ENCODE peak calls at places on chromosomes 16 and 17, in nine cellular contexts. One of them, this sample, is unnamed.

GRCh38 chr16:11208916-11209665 is 46.9 kb downstream of the SOCS1 start:
- DNase-seq in trophoblast cell: peak
- DNase-seq in NCI-H1436: no peak
- DNase-seq in HEK293T: no peak
- DNase-seq in uterus: no peak
- DNase-seq in small intestine: no peak
- DNase-seq in activated naive CD8-positive, alpha-beta T cell treated with anti-CD3 and anti-CD28 coated beads for 36 hours: no peak
- DNase-seq in brain pericyte: no peak
- DNase-seq in RPMI7951: no peak
- DNase-seq in this sample: no peak

GRCh38 chr17:31511583-31511982 is 120.1 kb downstream of the RAB11FIP4 start:
- DNase-seq in trophoblast cell: no peak
- DNase-seq in brain pericyte: no peak
- DNase-seq in NCI-H1436: no peak
- DNase-seq in uterus: no peak
- DNase-seq in activated naive CD8-positive, alpha-beta T cell treated with anti-CD3 and anti-CD28 coated beads for 36 hours: no peak
- DNase-seq in small intestine: no peak
- DNase-seq in HEK293T: no peak
- DNase-seq in RPMI7951: no peak
- DNase-seq in this sample: no peak

GRCh38 chr17:9671559-9671958 is 26.2 kb downstream of the USP43 start:
- DNase-seq in activated naive CD8-positive, alpha-beta T cell treated with anti-CD3 and anti-CD28 coated beads for 36 hours: no peak
- DNase-seq in NCI-H1436: peak
- DNase-seq in brain pericyte: no peak
- DNase-seq in small intestine: no peak
- DNase-seq in HEK293T: no peak
- DNase-seq in trophoblast cell: peak
- DNase-seq in RPMI7951: no peak
- DNase-seq in uterus: no peak
- DNase-seq in this sample: no peak

GRCh38 chr17:537133-537532 is 177.5 kb downstream of the VPS53 start:
- DNase-seq in activated naive CD8-positive, alpha-beta T cell treated with anti-CD3 and anti-CD28 coated beads for 36 hours: no peak
- DNase-seq in RPMI7951: no peak
- DNase-seq in HEK293T: no peak
- DNase-seq in small intestine: no peak
- DNase-seq in uterus: no peak
- DNase-seq in trophoblast cell: no peak
- DNase-seq in NCI-H1436: no peak
- DNase-seq in brain pericyte: no peak
- DNase-seq in this sample: no peak

GRCh38 chr17:47696717-47697642 is 3.0 kb downstream of the TBKBP1 start:
- DNase-seq in activated naive CD8-positive, alpha-beta T cell treated with anti-CD3 and anti-CD28 coated beads for 36 hours: no peak
- DNase-seq in small intestine: no peak
- DNase-seq in HEK293T: no peak
- DNase-seq in RPMI7951: no peak
- DNase-seq in uterus: peak
- DNase-seq in trophoblast cell: no peak
- DNase-seq in brain pericyte: no peak
- DNase-seq in NCI-H1436: no peak
- DNase-seq in this sample: no peak

GRCh38 chr16:23699100-23699499 is 13.9 kb downstream of the ERN2 start:
- DNase-seq in uterus: no peak
- DNase-seq in small intestine: peak
- DNase-seq in trophoblast cell: no peak
- DNase-seq in activated naive CD8-positive, alpha-beta T cell treated with anti-CD3 and anti-CD28 coated beads for 36 hours: no peak
- DNase-seq in HEK293T: no peak
- DNase-seq in brain pericyte: no peak
- DNase-seq in NCI-H1436: no peak
- DNase-seq in RPMI7951: no peak
- DNase-seq in this sample: no peak

GRCh38 chr16:13070268-13070667 is 168.9 kb downstream of the SHISA9 start:
- DNase-seq in RPMI7951: no peak
- DNase-seq in activated naive CD8-positive, alpha-beta T cell treated with anti-CD3 and anti-CD28 coated beads for 36 hours: no peak
- DNase-seq in HEK293T: no peak
- DNase-seq in brain pericyte: no peak
- DNase-seq in trophoblast cell: no peak
- DNase-seq in uterus: no peak
- DNase-seq in NCI-H1436: peak
- DNase-seq in small intestine: no peak
- DNase-seq in this sample: peak

GRCh38 chr16:67935096-67935401 is 1.6 kb downstream of the PSMB10 start:
- DNase-seq in activated naive CD8-positive, alpha-beta T cell treated with anti-CD3 and anti-CD28 coated beads for 36 hours: no peak
- DNase-seq in RPMI7951: no peak
- DNase-seq in trophoblast cell: no peak
- DNase-seq in uterus: no peak
- DNase-seq in HEK293T: no peak
- DNase-seq in small intestine: no peak
- DNase-seq in NCI-H1436: no peak
- DNase-seq in brain pericyte: no peak
- DNase-seq in this sample: no peak

GRCh38 chr17:69820881-69821473 is 254.0 kb upstream of the KCNJ16 start:
- DNase-seq in HEK293T: no peak
- DNase-seq in uterus: no peak
- DNase-seq in brain pericyte: no peak
- DNase-seq in activated naive CD8-positive, alpha-beta T cell treated with anti-CD3 and anti-CD28 coated beads for 36 hours: no peak
- DNase-seq in RPMI7951: no peak
- DNase-seq in trophoblast cell: no peak
- DNase-seq in NCI-H1436: no peak
- DNase-seq in small intestine: no peak
- DNase-seq in this sample: no peak

GRCh38 chr17:45296003-45296832 is 20.6 kb downstream of the MAP3K14 start:
- DNase-seq in brain pericyte: no peak
- DNase-seq in RPMI7951: peak
- DNase-seq in uterus: no peak
- DNase-seq in HEK293T: no peak
- DNase-seq in NCI-H1436: no peak
- DNase-seq in small intestine: no peak
- DNase-seq in activated naive CD8-positive, alpha-beta T cell treated with anti-CD3 and anti-CD28 coated beads for 36 hours: no peak
- DNase-seq in trophoblast cell: no peak
- DNase-seq in this sample: no peak

GRCh38 chr17:58476812-58477211 is 11.4 kb downstream of the HSF5 start:
- DNase-seq in brain pericyte: no peak
- DNase-seq in trophoblast cell: no peak
- DNase-seq in uterus: no peak
- DNase-seq in activated naive CD8-positive, alpha-beta T cell treated with anti-CD3 and anti-CD28 coated beads for 36 hours: no peak
- DNase-seq in HEK293T: no peak
- DNase-seq in small intestine: no peak
- DNase-seq in NCI-H1436: no peak
- DNase-seq in RPMI7951: no peak
- DNase-seq in this sample: no peak

GRCh38 chr17:64109400-64109799 is 20.5 kb downstream of the ERN1 start:
- DNase-seq in uterus: no peak
- DNase-seq in NCI-H1436: no peak
- DNase-seq in activated naive CD8-positive, alpha-beta T cell treated with anti-CD3 and anti-CD28 coated beads for 36 hours: no peak
- DNase-seq in HEK293T: no peak
- DNase-seq in small intestine: no peak
- DNase-seq in RPMI7951: no peak
- DNase-seq in brain pericyte: no peak
- DNase-seq in trophoblast cell: peak
- DNase-seq in this sample: no peak

GRCh38 chr16:84109598-84110325 is 7.0 kb downstream of the MBTPS1 start:
- DNase-seq in NCI-H1436: no peak
- DNase-seq in RPMI7951: no peak
- DNase-seq in activated naive CD8-positive, alpha-beta T cell treated with anti-CD3 and anti-CD28 coated beads for 36 hours: no peak
- DNase-seq in trophoblast cell: no peak
- DNase-seq in HEK293T: no peak
- DNase-seq in small intestine: no peak
- DNase-seq in uterus: no peak
- DNase-seq in brain pericyte: no peak
- DNase-seq in this sample: no peak

GRCh38 chr17:1787301-1787902 is 25.5 kb downstream of the SERPINF1 start:
- DNase-seq in brain pericyte: peak
- DNase-seq in NCI-H1436: no peak
- DNase-seq in trophoblast cell: peak
- DNase-seq in RPMI7951: peak
- DNase-seq in uterus: peak
- DNase-seq in small intestine: peak
- DNase-seq in activated naive CD8-positive, alpha-beta T cell treated with anti-CD3 and anti-CD28 coated beads for 36 hours: no peak
- DNase-seq in HEK293T: peak
- DNase-seq in this sample: no peak

This sample was measured in NT2/D1.